ENCODE peak calls at places on chromosome 9, in four cellular contexts. One of them, this sample, is unnamed.

GRCh38 chr9:132591751-132592314 is 9.4 kb downstream of the BARHL1 start:
- DNase-seq in A549: no peak
- DNase-seq in IMR-90: no peak
- DNase-seq in K562: no peak
- DNase-seq in this sample: no peak

GRCh38 chr9:79123419-79123818 is 448.3 kb upstream of the TLE4 start:
- DNase-seq in A549: no peak
- DNase-seq in IMR-90: peak
- DNase-seq in K562: no peak
- DNase-seq in this sample: no peak

GRCh38 chr9:33908114-33908513 is 91.2 kb downstream of the UBE2R2 start:
- DNase-seq in A549: peak
- DNase-seq in IMR-90: no peak
- DNase-seq in K562: no peak
- DNase-seq in this sample: no peak

GRCh38 chr9:71763752-71764332 is 4.5 kb downstream of the CEMIP2 start:
- DNase-seq in A549: no peak
- DNase-seq in IMR-90: no peak
- DNase-seq in K562: no peak
- DNase-seq in this sample: no peak

GRCh38 chr9:14372437-14373318 is 58.7 kb upstream of the NFIB start:
- DNase-seq in A549: peak
- DNase-seq in IMR-90: peak
- DNase-seq in K562: peak
- DNase-seq in this sample: no peak

GRCh38 chr9:115758441-115758840 is 395.1 kb upstream of the PAPPA start:
- DNase-seq in A549: no peak
- DNase-seq in IMR-90: no peak
- DNase-seq in K562: no peak
- DNase-seq in this sample: no peak

GRCh38 chr9:133368249-133368881 is 7.5 kb downstream of the SURF4 start:
- DNase-seq in A549: no peak
- DNase-seq in IMR-90: no peak
- DNase-seq in K562: no peak
- DNase-seq in this sample: no peak

GRCh38 chr9:18996191-18996590 is 36.8 kb downstream of the SAXO1 start:
- DNase-seq in A549: no peak
- DNase-seq in IMR-90: no peak
- DNase-seq in K562: no peak
- DNase-seq in this sample: no peak

GRCh38 chr9:122212473-122213004 is 16.2 kb downstream of the LHX6 start:
- DNase-seq in A549: no peak
- DNase-seq in IMR-90: no peak
- DNase-seq in K562: peak
- DNase-seq in this sample: no peak

GRCh38 chr9:36946653-36947052 is 87.4 kb downstream of the PAX5 start:
- DNase-seq in A549: no peak
- DNase-seq in IMR-90: no peak
- DNase-seq in K562: no peak
- DNase-seq in this sample: no peak

GRCh38 chr9:9078301-9078700 is 1278.7 kb upstream of the DMAC1 start:
- DNase-seq in A549: no peak
- DNase-seq in IMR-90: no peak
- DNase-seq in K562: no peak
- DNase-seq in this sample: no peak

GRCh38 chr9:259405-260404 is 45.0 kb downstream of the DOCK8 start:
- DNase-seq in A549: no peak
- DNase-seq in IMR-90: no peak
- DNase-seq in K562: peak
- DNase-seq in this sample: no peak

GRCh38 chr9:93265301-93265971 is 81.5 kb downstream of the WNK2 start:
- DNase-seq in A549: no peak
- DNase-seq in IMR-90: no peak
- DNase-seq in K562: no peak
- DNase-seq in this sample: no peak

GRCh38 chr9:90793729-90794128 is 7.9 kb upstream of the SYK start:
- DNase-seq in A549: no peak
- DNase-seq in IMR-90: no peak
- DNase-seq in K562: no peak
- DNase-seq in this sample: no peak

GRCh38 chr9:63817622-63818518 is 1467.1 kb downstream of the FOXD4L5 start:
- DNase-seq in A549: no peak
- DNase-seq in IMR-90: peak
- DNase-seq in K562: no peak
- DNase-seq in this sample: peak

GRCh38 chr9:78383130-78383529 is 86.2 kb downstream of the PSAT1 start:
- DNase-seq in A549: peak
- DNase-seq in IMR-90: peak
- DNase-seq in K562: peak
- DNase-seq in this sample: no peak

GRCh38 chr9:134002796-134003195 is 10.7 kb upstream of the VAV2 start:
- DNase-seq in A549: no peak
- DNase-seq in IMR-90: no peak
- DNase-seq in K562: no peak
- DNase-seq in this sample: no peak

GRCh38 chr9:116539549-116539948 is 147.6 kb upstream of the TRIM32 start:
- DNase-seq in A549: no peak
- DNase-seq in IMR-90: no peak
- DNase-seq in K562: no peak
- DNase-seq in this sample: no peak

GRCh38 chr9:25129537-25129936 is 548.7 kb downstream of the TUSC1 start:
- DNase-seq in A549: no peak
- DNase-seq in IMR-90: no peak
- DNase-seq in K562: no peak
- DNase-seq in this sample: no peak

GRCh38 chr9:78697653-78698052 is 400.7 kb downstream of the PSAT1 start:
- DNase-seq in A549: no peak
- DNase-seq in IMR-90: no peak
- DNase-seq in K562: no peak
- DNase-seq in this sample: no peak

GRCh38 chr9:124202447-124202971 is 55.2 kb upstream of the NEK6 start:
- DNase-seq in A549: no peak
- DNase-seq in IMR-90: peak
- DNase-seq in K562: peak
- DNase-seq in this sample: peak

GRCh38 chr9:114035845-114036785 is 42.0 kb downstream of the AMBP start:
- DNase-seq in A549: no peak
- DNase-seq in IMR-90: no peak
- DNase-seq in K562: no peak
- DNase-seq in this sample: no peak

GRCh38 chr9:101462558-101462957 is 27.0 kb upstream of the ALDOB start:
- DNase-seq in A549: no peak
- DNase-seq in IMR-90: peak
- DNase-seq in K562: peak
- DNase-seq in this sample: no peak

GRCh38 chr9:133377721-133378216 is 1.6 kb downstream of the STKLD1 start:
- DNase-seq in A549: peak
- DNase-seq in IMR-90: peak
- DNase-seq in K562: peak
- DNase-seq in this sample: no peak

GRCh38 chr9:16794871-16795639 is 75.4 kb downstream of the BNC2 start:
- DNase-seq in A549: no peak
- DNase-seq in IMR-90: peak
- DNase-seq in K562: no peak
- DNase-seq in this sample: no peak

GRCh38 chr9:89391585-89391984 is 73.3 kb downstream of the SECISBP2 start:
- DNase-seq in A549: no peak
- DNase-seq in IMR-90: peak
- DNase-seq in K562: no peak
- DNase-seq in this sample: no peak

GRCh38 chr9:130421802-130422276 is 22.9 kb upstream of the ASS1 start:
- DNase-seq in A549: no peak
- DNase-seq in IMR-90: peak
- DNase-seq in K562: no peak
- DNase-seq in this sample: no peak

GRCh38 chr9:114181583-114182409 is 26.5 kb downstream of the COL27A1 start:
- DNase-seq in A549: no peak
- DNase-seq in IMR-90: peak
- DNase-seq in K562: no peak
- DNase-seq in this sample: no peak

GRCh38 chr9:79028101-79028500 is 543.7 kb upstream of the TLE4 start:
- DNase-seq in A549: peak
- DNase-seq in IMR-90: peak
- DNase-seq in K562: no peak
- DNase-seq in this sample: no peak

GRCh38 chr9:20447291-20447690 is 175.0 kb downstream of the MLLT3 start:
- DNase-seq in A549: no peak
- DNase-seq in IMR-90: no peak
- DNase-seq in K562: no peak
- DNase-seq in this sample: no peak

GRCh38 chr9:125889524-125890473 is 142.6 kb downstream of the PBX3 start:
- DNase-seq in A549: peak
- DNase-seq in IMR-90: peak
- DNase-seq in K562: no peak
- DNase-seq in this sample: no peak

GRCh38 chr9:105667867-105668266 is 5.6 kb downstream of the TAL2 start:
- DNase-seq in A549: no peak
- DNase-seq in IMR-90: no peak
- DNase-seq in K562: no peak
- DNase-seq in this sample: no peak

GRCh38 chr9:21813575-21814473 is 11.4 kb downstream of the MTAP start:
- DNase-seq in A549: peak
- DNase-seq in IMR-90: peak
- DNase-seq in K562: no peak
- DNase-seq in this sample: no peak

GRCh38 chr9:19922476-19923118 is 133.8 kb upstream of the SLC24A2 start:
- DNase-seq in A549: peak
- DNase-seq in IMR-90: peak
- DNase-seq in K562: peak
- DNase-seq in this sample: no peak

GRCh38 chr9:85534340-85534739 is 207.4 kb downstream of the AGTPBP1 start:
- DNase-seq in A549: no peak
- DNase-seq in IMR-90: no peak
- DNase-seq in K562: no peak
- DNase-seq in this sample: no peak

DNA sequence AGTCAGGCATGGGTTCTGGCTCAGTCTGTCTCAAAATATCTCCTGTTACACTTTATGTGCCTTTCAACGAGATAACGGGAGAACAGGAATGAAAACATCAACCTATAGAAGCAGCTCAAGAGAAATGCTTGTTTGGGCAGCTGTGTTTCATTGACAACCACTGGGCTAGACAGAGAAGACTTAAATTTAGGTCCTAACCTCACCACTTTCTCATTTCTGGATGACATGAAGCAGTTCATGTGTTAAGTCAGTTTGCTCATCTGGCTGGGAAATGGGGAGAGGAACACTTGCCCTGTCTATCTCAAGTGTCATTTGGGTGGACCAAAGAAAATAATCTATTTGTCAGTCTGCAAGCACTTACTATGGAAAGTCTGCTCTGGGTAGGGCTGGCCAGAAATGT is 66.7 kb upstream of the PCA3 start:
- DNase-seq in A549: no peak
- DNase-seq in IMR-90: no peak
- DNase-seq in K562: no peak
- DNase-seq in this sample: no peak
- TF ChIP-seq USF2 in A549: no peak
- TF ChIP-seq USF2 in IMR-90: no peak
- TF ChIP-seq USF2 in K562: no peak
- TF ChIP-seq USF2 in this sample: no peak

GRCh38 chr9:68878450-68878849 is 135.5 kb downstream of the PRKACG start:
- DNase-seq in A549: no peak
- DNase-seq in IMR-90: no peak
- DNase-seq in K562: no peak
- DNase-seq in this sample: no peak
- TF ChIP-seq RCOR1 in A549: no peak
- TF ChIP-seq RCOR1 in IMR-90: no peak
- TF ChIP-seq RCOR1 in K562: no peak
- TF ChIP-seq RCOR1 in this sample: no peak

DNA sequence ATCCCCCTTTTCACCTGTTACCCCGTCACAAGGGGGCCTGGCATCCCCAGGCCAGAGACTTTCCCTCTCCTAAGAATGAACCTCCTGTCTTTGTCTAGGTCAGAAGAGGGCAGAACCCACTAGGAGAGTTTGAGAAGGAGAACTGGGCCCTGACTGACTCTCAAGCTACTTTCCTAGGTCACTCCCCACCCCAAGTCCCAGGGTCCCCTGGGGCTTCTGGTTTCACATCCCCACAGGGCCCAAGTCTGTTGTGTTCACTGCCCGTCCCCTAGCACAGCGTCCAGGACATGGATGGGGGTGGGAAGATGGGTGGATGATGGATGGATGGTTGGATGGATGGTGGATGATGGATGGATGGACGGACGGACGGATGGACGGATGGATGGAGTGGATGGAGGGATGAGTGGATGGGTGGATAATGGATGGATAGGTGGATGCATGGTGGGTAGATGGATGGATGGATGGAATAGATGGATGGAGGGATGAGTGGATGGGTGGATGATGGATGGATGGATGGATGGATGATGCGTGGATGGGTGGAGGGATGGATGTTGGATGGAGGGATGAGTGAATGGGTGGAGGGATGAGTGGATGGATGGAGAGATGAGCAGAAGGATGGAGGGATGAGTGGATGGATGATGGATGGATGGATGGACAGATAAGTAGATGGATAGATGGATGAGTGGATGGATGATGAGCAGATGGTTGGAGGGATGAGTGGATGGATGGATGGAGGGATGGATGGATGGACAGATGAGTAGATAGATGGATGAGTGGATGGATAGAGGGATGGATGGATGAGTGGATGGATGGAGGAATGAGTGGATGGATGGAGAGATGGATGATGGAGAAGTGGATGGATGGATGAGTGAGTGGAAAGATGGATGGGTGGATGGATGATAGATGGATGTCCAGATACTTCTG is 50.6 kb downstream of the KCNT1 start:
- DNase-seq in A549: no peak
- DNase-seq in IMR-90: no peak
- DNase-seq in K562: no peak
- DNase-seq in this sample: no peak
- TF ChIP-seq USF2 in A549: no peak
- TF ChIP-seq USF2 in IMR-90: no peak
- TF ChIP-seq USF2 in K562: no peak
- TF ChIP-seq USF2 in this sample: no peak

GRCh38 chr9:110029422-110029814 is 178.5 kb downstream of the C9orf152 start:
- DNase-seq in A549: peak
- DNase-seq in IMR-90: peak
- DNase-seq in K562: no peak
- DNase-seq in this sample: no peak

GRCh38 chr9:110029815-110030480 is 178.0 kb downstream of the C9orf152 start:
- DNase-seq in A549: no peak
- DNase-seq in IMR-90: no peak
- DNase-seq in K562: no peak
- DNase-seq in this sample: no peak

GRCh38 chr9:110033869-110034268 is 174.1 kb downstream of the C9orf152 start:
- DNase-seq in A549: no peak
- DNase-seq in IMR-90: no peak
- DNase-seq in K562: no peak
- DNase-seq in this sample: no peak

GRCh38 chr9:110030632-110031031 is 177.3 kb downstream of the C9orf152 start:
- DNase-seq in A549: peak
- DNase-seq in IMR-90: peak
- DNase-seq in K562: no peak
- DNase-seq in this sample: no peak

GRCh38 chr9:110031511-110032173 is 176.3 kb downstream of the C9orf152 start:
- DNase-seq in A549: peak
- DNase-seq in IMR-90: peak
- DNase-seq in K562: no peak
- DNase-seq in this sample: no peak
- TF ChIP-seq RCOR1 in A549: no peak
- TF ChIP-seq RCOR1 in IMR-90: peak
- TF ChIP-seq RCOR1 in K562: no peak
- TF ChIP-seq RCOR1 in this sample: no peak

This sample was measured in GM12878.